ENCODE peak calls at places on chromosomes 11 and 22, in four cellular contexts. Y, F, V and W are unnamed samples.

GRCh38 chr11:19660076-19660475 is 52.6 kb upstream of the NAV2 start:
- DNase-seq in Y (no peak), V (no peak), F (no peak), W (no peak)

GRCh38 chr11:765025-765801 is 12.1 kb downstream of the GATD1 start:
- DNase-seq in F (peak), Y (no peak), V (peak), W (no peak)

GRCh38 chr11:73530109-73530508 is 67.8 kb downstream of the FAM168A start:
- DNase-seq in Y (no peak), F (no peak), V (no peak), W (no peak)

GRCh38 chr22:46287873-46288751 is 8.6 kb upstream of the GTSE1 start:
- DNase-seq in F (no peak), V (no peak), Y (no peak), W (no peak)

GRCh38 chr11:121687961-121688566 is 235.3 kb upstream of the SORL1-AS1 start:
- DNase-seq in Y (no peak), F (no peak), V (no peak), W (no peak)

GRCh38 chr11:93967258-93967657 is 53.9 kb upstream of the HEPHL1 start:
- DNase-seq in V (no peak), Y (no peak), F (no peak), W (no peak)

GRCh38 chr11:132278801-132279574 is 908.6 kb downstream of the NTM start:
- DNase-seq in V (peak), Y (no peak), F (no peak), W (peak)

GRCh38 chr11:67053896-67054850 is 2.5 kb upstream of the RHOD start:
- DNase-seq in Y (peak), F (peak), V (peak), W (no peak)

GRCh38 chr22:34055525-34056200 is 135.4 kb upstream of the LARGE1 start:
- DNase-seq in F (no peak), V (no peak), Y (no peak), W (no peak)

GRCh38 chr11:80606726-80607125 is 1165.9 kb upstream of the TENM4 start:
- DNase-seq in F (no peak), V (no peak), Y (no peak), W (no peak)

GRCh38 chr11:8765294-8765693 is 82.7 kb downstream of the RPL27A start:
- DNase-seq in Y (no peak), V (no peak), F (no peak), W (no peak)

GRCh38 chr22:42388130-42388797 is 43.9 kb downstream of the NFAM1 start:
- DNase-seq in V (peak), F (no peak), Y (peak), W (no peak)

GRCh38 chr22:24183321-24184031 is 2.2 kb downstream of the SUSD2 start:
- DNase-seq in F (no peak), Y (no peak), V (no peak), W (no peak)

GRCh38 chr11:23370580-23371275 is 510.5 kb upstream of the CCDC179 start:
- DNase-seq in F (no peak), Y (no peak), V (no peak), W (no peak)